ENCODE peak calls at places on chromosomes 2 and 18, in seven cellular contexts. J is endodermal cell, H is esophagus squamous epithelium, A is A549, F is ascending aorta, V is psoas muscle, M is lung. K is an unnamed sample. For H3K4me1, the result is how much of the 10 kb centered on the place peaks cover.

GRCh38 chr2:108632748-108633147 is 86.5 kb upstream of the RANBP2 start:
- DNase-seq in M (no peak), F (no peak), A (no peak), H (no peak), J (no peak), V (no peak), K (no peak)

GRCh38 chr2:158191569-158191968 is 89.9 kb downstream of the UPP2 start:
- DNase-seq in V (no peak), F (no peak), H (no peak), A (no peak), M (no peak), J (no peak), K (no peak)

GRCh38 chr2:159083601-159084000 is 115.2 kb downstream of the TANC1 start:
- DNase-seq in A (no peak), F (no peak), M (no peak), V (no peak), J (no peak), H (no peak), K (no peak)

GRCh38 chr2:44620189-44620990 is 258.6 kb downstream of the CAMKMT start:
- DNase-seq in J (no peak), A (no peak), H (no peak), M (no peak), V (no peak), F (no peak), K (no peak)

GRCh38 chr2:38602732-38603401 is at the start of gene HNRNPLL:
- DNase-seq in J (peak), A (peak), F (peak), M (peak), H (peak), V (peak), K (peak)

GRCh38 chr2:71796174-71796592 is 342.8 kb downstream of the DYSF start:
- DNase-seq in H (no peak), V (no peak), F (peak), J (peak), M (no peak), A (no peak), K (peak)

GRCh38 chr2:132564065-132564464 is 105.9 kb downstream of the LYPD1 start:
- DNase-seq in V (no peak), J (peak), A (no peak), M (no peak), H (no peak), F (no peak), K (no peak)

GRCh38 chr2:237604960-237605359 is 14.4 kb upstream of the RAB17 start:
- DNase-seq in M (no peak), J (peak), V (no peak), H (no peak), A (no peak), F (no peak), K (no peak)

GRCh38 chr18:37265382-37265781 is 300.2 kb downstream of the CELF4 start:
- DNase-seq in A (no peak), M (no peak), J (no peak), V (no peak), F (no peak), H (no peak), K (no peak)

GRCh38 chr2:55232863-55233657 is 572 bp downstream of the RPS27A start:
- DNase-seq in V (peak), A (no peak), H (no peak), J (peak), F (no peak), M (peak), K (peak)

GRCh38 chr2:141595531-141595930 is 535.3 kb downstream of the LRP1B start:
- DNase-seq in A (no peak), V (no peak), J (no peak), F (no peak), H (no peak), M (no peak), K (no peak)

GRCh38 chr2:10574911-10575310 is 114.9 kb downstream of the NOL10 start:
- DNase-seq in J (no peak), F (no peak), H (no peak), A (no peak), V (no peak), M (no peak), K (no peak)

GRCh38 chr2:131635576-131635975 is 107.9 kb downstream of the CCDC74A start:
- DNase-seq in M (no peak), J (no peak), H (no peak), F (no peak), A (no peak), V (no peak), K (no peak)

GRCh38 chr2:128486640-128487375 is 168.1 kb upstream of the HS6ST1 start:
- DNase-seq in F (peak), V (no peak), A (no peak), H (no peak), J (no peak), M (no peak), K (peak)
- TF ChIP-seq CTCF in F (no peak), V (no peak), A (no peak), H (no peak), J (no peak), M (no peak), K (no peak)

GRCh38 chr2:85744055-85744454 is 9.7 kb upstream of the ATOH8 start:
- DNase-seq in V (no peak), J (no peak), F (no peak), H (no peak), A (no peak), M (no peak), K (no peak)
- H3K4me1 ChIP-seq in V (half or more), J (under half), F (under half), H (half or more), A (half or more), M (under half), K (half or more)

GRCh38 chr2:23940262-23940975 is at the start of gene UBXN2A:
- DNase-seq in F (peak), V (peak), M (peak), J (peak), H (no peak), A (peak), K (peak)
- H3K4me3 ChIP-seq in F (peak), V (peak), M (peak), J (peak), H (peak), A (peak), K (peak)

GRCh38 chr18:2823966-2824365 is 22.8 kb upstream of the EMILIN2 start:
- DNase-seq in V (no peak), J (no peak), M (peak), H (no peak), A (no peak), F (no peak), K (no peak)

GRCh38 chr18:2824865-2825264 is 21.9 kb upstream of the EMILIN2 start:
- DNase-seq in M (peak), H (no peak), F (no peak), V (no peak), J (no peak), A (no peak), K (no peak)

GRCh38 chr18:2821695-2822094 is 25.1 kb upstream of the EMILIN2 start:
- DNase-seq in M (peak), A (no peak), V (no peak), H (no peak), F (no peak), J (no peak), K (no peak)

GRCh38 chr18:2822213-2822612 is 24.6 kb upstream of the EMILIN2 start:
- DNase-seq in J (no peak), H (no peak), F (no peak), M (peak), V (no peak), A (no peak), K (no peak)

GRCh38 chr18:2823202-2823601 is 23.6 kb upstream of the EMILIN2 start:
- DNase-seq in A (no peak), V (no peak), F (no peak), J (no peak), H (no peak), M (no peak), K (no peak)
- TF ChIP-seq CTCF in A (no peak), V (no peak), F (no peak), J (no peak), H (no peak), M (no peak), K (no peak)

GRCh38 chr2:8965573-8965972 is 37.9 kb downstream of the MBOAT2 start:
- DNase-seq in V (no peak), H (no peak), J (no peak), M (no peak), F (no peak), A (no peak), K (no peak)
- H3K4me1 ChIP-seq in V (under half), H (under half), J (under half), M (under half), F (under half), A (under half), K (under half)

K was measured in tibial artery.